ENCODE peak calls at places on chromosomes 12 and 14, in seven cellular contexts. L, Z, O, S, H, U and G are unnamed samples.
A peak's percentile ranks its signal among the peaks of the same experiment; 100 is the strongest.

GRCh38 chr12:60172696-60173095 is 576.9 kb downstream of the SLC16A7 start:
- DNase-seq in H (no peak), L (no peak), S (no peak), Z (no peak), U (no peak), O (no peak), G (no peak)

GRCh38 chr12:43786899-43787693 is 19.0 kb downstream of the TWF1 start:
- DNase-seq in S (no peak), L (no peak), Z (no peak), U (no peak), O (no peak), H (no peak), G (peak; percentile 69)

GRCh38 chr12:52045794-52046199 is 5.4 kb upstream of the NR4A1 start:
- DNase-seq in Z (peak; percentile 66), O (no peak), L (no peak), U (no peak), S (no peak), H (no peak), G (no peak)

GRCh38 chr14:58805605-58806358 is 168.0 kb downstream of the DACT1 start:
- DNase-seq in Z (no peak), H (no peak), L (no peak), S (peak; percentile 87), U (no peak), O (no peak), G (peak; percentile 29)

GRCh38 chr14:80464531-80465149 is 253.3 kb upstream of the DIO2 start:
- DNase-seq in L (no peak), Z (no peak), U (no peak), H (no peak), O (no peak), S (no peak), G (no peak)

GRCh38 chr14:92984896-92985295 is 61.9 kb downstream of the CHGA start:
- DNase-seq in U (no peak), L (no peak), Z (no peak), H (no peak), S (no peak), O (no peak), G (no peak)

GRCh38 chr14:69376439-69376838 is 21.7 kb downstream of the ERH start:
- DNase-seq in L (no peak), O (no peak), H (no peak), Z (no peak), U (no peak), S (no peak), G (peak; percentile 81)

GRCh38 chr14:28375295-28375694 is 391.3 kb upstream of the FOXG1 start:
- DNase-seq in Z (no peak), S (peak; percentile 23), L (no peak), H (peak; percentile 32), U (no peak), O (no peak), G (peak; percentile 49)

GRCh38 chr14:104879983-104880565 is 15.0 kb downstream of the CEP170B start:
- DNase-seq in H (no peak), S (no peak), L (no peak), Z (peak; percentile 9), U (no peak), O (no peak), G (no peak)

GRCh38 chr12:116143883-116144266 is 133.6 kb downstream of the MED13L start:
- DNase-seq in O (no peak), U (no peak), Z (no peak), L (no peak), H (no peak), S (no peak), G (peak; percentile 62)

GRCh38 chr12:120761581-120761980 is 36.0 kb downstream of the ACADS start:
- DNase-seq in U (no peak), S (peak; percentile 15), L (no peak), H (no peak), O (peak; percentile 74), Z (no peak), G (peak; percentile 86)

DNA sequence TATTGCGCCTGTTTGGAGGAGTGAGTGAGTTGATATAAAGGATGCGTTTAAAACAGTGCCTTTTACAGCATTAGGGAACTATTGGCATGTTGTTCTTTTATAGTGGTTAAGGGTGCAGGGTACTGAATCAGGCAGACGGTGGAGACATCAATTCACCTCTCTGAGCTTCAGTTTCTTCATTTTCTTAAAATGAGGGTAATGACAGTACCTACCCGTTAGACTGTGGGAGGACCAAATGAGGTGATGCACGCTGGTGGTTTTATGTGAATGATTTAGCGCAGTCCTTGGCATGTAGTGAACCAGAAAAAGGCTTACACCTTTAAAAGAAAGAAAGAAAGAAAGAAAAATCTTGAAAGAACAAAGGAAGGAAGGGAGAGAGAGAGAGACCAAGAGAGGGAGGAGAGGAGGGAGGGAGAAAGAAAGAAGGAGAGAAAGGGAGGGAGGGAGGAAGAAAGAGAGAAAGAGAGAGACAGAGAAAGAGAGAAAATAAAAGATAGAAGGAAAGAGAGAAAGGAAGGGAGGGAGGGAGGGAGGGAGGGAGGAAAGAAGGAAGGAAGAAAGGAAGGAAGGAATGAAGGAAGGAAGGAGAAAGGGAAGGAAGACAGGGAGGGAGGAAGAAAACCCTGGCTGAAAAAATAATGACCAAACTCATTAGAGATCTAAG is 22.2 kb upstream of the CCND2 start:
- DNase-seq in L (no peak), H (no peak), S (no peak), O (no peak), Z (no peak), U (no peak), G (no peak)
- H3K4me3 ChIP-seq in L (no peak overlapping the region), H (no peak overlapping the region), S (no peak overlapping the region), O (no peak overlapping the region), Z (no peak overlapping the region), U (no peak overlapping the region), G (no peak overlapping the region)

GRCh38 chr14:46580941-46581671 is 70.5 kb downstream of the RPL10L start:
- DNase-seq in U (peak; percentile 13), L (no peak), H (no peak), O (no peak), Z (no peak), S (peak; percentile 31), G (peak; percentile 41)
- TF ChIP-seq CTCF in U (peak; percentile 19), L (peak; percentile 61), H (peak; percentile 63), O (no peak), Z (peak; percentile 20), S (peak; percentile 51), G (peak; percentile 58)

DNA sequence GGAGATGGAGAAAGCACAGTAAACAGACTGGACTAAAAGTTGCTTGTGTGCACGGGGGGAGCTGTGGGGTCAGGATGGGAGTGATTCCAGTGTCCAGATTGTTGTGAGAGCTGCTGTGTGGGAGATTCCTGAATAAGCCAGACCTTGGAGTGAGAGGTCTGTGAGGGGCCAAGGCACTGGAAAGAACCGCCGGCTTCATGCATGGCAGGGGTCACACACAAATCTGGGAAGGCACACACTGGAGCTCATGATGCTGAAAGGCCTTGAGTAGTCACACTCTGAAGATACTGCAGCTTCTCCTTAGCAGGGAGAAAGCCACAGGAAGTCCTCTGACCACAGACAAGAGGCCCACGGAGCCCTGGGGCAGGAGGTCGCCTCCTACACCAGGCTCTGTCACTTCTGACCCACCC is 23.1 kb downstream of the ADCY6 start:
- DNase-seq in Z (no peak), H (no peak), S (no peak), U (no peak), O (no peak), L (no peak), G (peak; percentile 54)
- H3K4me3 ChIP-seq in Z (no peak overlapping the region), H (no peak overlapping the region), S (no peak overlapping the region), U (no peak overlapping the region), O (no peak overlapping the region), L (no peak overlapping the region), G (no peak overlapping the region)

GRCh38 chr12:98397323-98398105 is 117.9 kb upstream of the TMPO start:
- DNase-seq in S (peak; percentile 59), O (peak; percentile 95), L (peak; percentile 37), U (peak; percentile 83), Z (peak; percentile 79), H (peak; percentile 87), G (peak; percentile 75)
- TF ChIP-seq CTCF in S (peak; percentile 82), O (peak; percentile 72), L (peak; percentile 86), U (peak; percentile 92), Z (peak; percentile 93), H (peak; percentile 97), G (peak; percentile 84)

GRCh38 chr12:57746025-57746424 is 1.2 kb downstream of the TSPAN31 start:
- DNase-seq in H (no peak), L (no peak), Z (no peak), U (no peak), S (no peak), O (no peak), G (no peak)
- H3K4me3 ChIP-seq in H (peak overlapping the region; percentile 87), L (peak overlapping the region; percentile 84), Z (peak overlapping the region; percentile 90), U (no peak overlapping the region), S (peak overlapping the region; percentile 96), O (no peak overlapping the region), G (peak overlapping the region; percentile 97)